ENCODE peak calls at places on chromosomes 12 and 14, in four cellular contexts. One of them, this sample, is unnamed.
A peak's percentile ranks its signal among the peaks of the same experiment; 100 is the strongest.

GRCh38 chr14:73472182-73473114 is 14.1 kb upstream of the NUMB start:
- DNase-seq in H1: no peak
- DNase-seq in spleen: no peak
- DNase-seq in upper lobe of left lung: no peak
- DNase-seq in this sample: no peak

GRCh38 chr14:88075298-88075981 is 70.5 kb downstream of the GPR65 start:
- DNase-seq in spleen: no peak
- DNase-seq in upper lobe of left lung: no peak
- DNase-seq in H1: no peak
- DNase-seq in this sample: no peak

GRCh38 chr14:105168979-105169507 is 467 bp upstream of the JAG2 start:
- DNase-seq in H1: peak; percentile 88
- DNase-seq in upper lobe of left lung: peak; percentile 90
- DNase-seq in spleen: no peak
- DNase-seq in this sample: no peak

GRCh38 chr12:100675432-100675831 is 101.9 kb downstream of the GAS2L3 start:
- DNase-seq in H1: no peak
- DNase-seq in upper lobe of left lung: no peak
- DNase-seq in spleen: no peak
- DNase-seq in this sample: no peak

GRCh38 chr12:94671917-94672316 is 21.6 kb upstream of the TMCC3 start:
- DNase-seq in upper lobe of left lung: no peak
- DNase-seq in H1: no peak
- DNase-seq in spleen: no peak
- DNase-seq in this sample: no peak

GRCh38 chr12:92439397-92439779 is 263.4 kb upstream of the PLEKHG7 start:
- DNase-seq in upper lobe of left lung: no peak
- DNase-seq in H1: no peak
- DNase-seq in spleen: no peak
- DNase-seq in this sample: peak; percentile 46

GRCh38 chr14:104650057-104650980 is 39.1 kb upstream of the INF2 start:
- DNase-seq in H1: peak; percentile 99
- DNase-seq in upper lobe of left lung: peak; percentile 95
- DNase-seq in spleen: peak; percentile 91
- DNase-seq in this sample: no peak

GRCh38 chr12:8145754-8146415 is 10.9 kb upstream of the ZNF705A start:
- DNase-seq in H1: peak; percentile 66
- DNase-seq in spleen: no peak
- DNase-seq in upper lobe of left lung: peak; percentile 43
- DNase-seq in this sample: no peak

GRCh38 chr14:58663494-58664111 is 25.8 kb downstream of the DACT1 start:
- DNase-seq in H1: no peak
- DNase-seq in spleen: no peak
- DNase-seq in upper lobe of left lung: no peak
- DNase-seq in this sample: no peak

GRCh38 chr14:51328089-51328941 is 88.3 kb downstream of the TMX1 start:
- DNase-seq in spleen: no peak
- DNase-seq in H1: no peak
- DNase-seq in upper lobe of left lung: no peak
- DNase-seq in this sample: peak; percentile 47

GRCh38 chr14:93311082-93311481 is 21.8 kb downstream of the BTBD7 start:
- DNase-seq in spleen: no peak
- DNase-seq in H1: no peak
- DNase-seq in upper lobe of left lung: no peak
- DNase-seq in this sample: no peak

GRCh38 chr14:56490379-56490778 is 89.2 kb upstream of the TMEM260 start:
- DNase-seq in upper lobe of left lung: no peak
- DNase-seq in H1: no peak
- DNase-seq in spleen: no peak
- DNase-seq in this sample: no peak

GRCh38 chr12:80033457-80033856 is 65.9 kb upstream of the OTOGL start:
- DNase-seq in H1: no peak
- DNase-seq in upper lobe of left lung: no peak
- DNase-seq in spleen: no peak
- DNase-seq in this sample: no peak

GRCh38 chr12:3218150-3218845 is 141.1 kb downstream of the TSPAN9 start:
- DNase-seq in H1: no peak
- DNase-seq in spleen: no peak
- DNase-seq in upper lobe of left lung: peak; percentile 93
- DNase-seq in this sample: peak; percentile 61

GRCh38 chr14:96617635-96618034 is 115.5 kb downstream of the PAPOLA start:
- DNase-seq in H1: no peak
- DNase-seq in upper lobe of left lung: no peak
- DNase-seq in spleen: peak; percentile 58
- DNase-seq in this sample: no peak

GRCh38 chr12:18358077-18358476 is 96.8 kb downstream of the PIK3C2G start:
- DNase-seq in upper lobe of left lung: no peak
- DNase-seq in spleen: no peak
- DNase-seq in H1: no peak
- DNase-seq in this sample: no peak

GRCh38 chr12:2749580-2749979 is 45.2 kb upstream of the FKBP4 start:
- DNase-seq in spleen: no peak
- DNase-seq in H1: no peak
- DNase-seq in upper lobe of left lung: no peak
- DNase-seq in this sample: peak; percentile 4

GRCh38 chr14:23727566-23728335 is 91.6 kb downstream of the DHRS2 start:
- DNase-seq in spleen: no peak
- DNase-seq in upper lobe of left lung: no peak
- DNase-seq in H1: no peak
- DNase-seq in this sample: no peak

GRCh38 chr14:55731881-55732498 is 152.0 kb downstream of the KTN1 start:
- DNase-seq in upper lobe of left lung: no peak
- DNase-seq in H1: peak; percentile 81
- DNase-seq in spleen: no peak
- DNase-seq in this sample: no peak

GRCh38 chr14:93926873-93927571 is at the start of gene FAM181A:
- DNase-seq in upper lobe of left lung: peak; percentile 88
- DNase-seq in H1: no peak
- DNase-seq in spleen: no peak
- DNase-seq in this sample: no peak

GRCh38 chr12:12683725-12684124 is 12.3 kb downstream of the GPR19 start:
- DNase-seq in H1: peak; percentile 38
- DNase-seq in spleen: no peak
- DNase-seq in upper lobe of left lung: no peak
- DNase-seq in this sample: no peak

DNA sequence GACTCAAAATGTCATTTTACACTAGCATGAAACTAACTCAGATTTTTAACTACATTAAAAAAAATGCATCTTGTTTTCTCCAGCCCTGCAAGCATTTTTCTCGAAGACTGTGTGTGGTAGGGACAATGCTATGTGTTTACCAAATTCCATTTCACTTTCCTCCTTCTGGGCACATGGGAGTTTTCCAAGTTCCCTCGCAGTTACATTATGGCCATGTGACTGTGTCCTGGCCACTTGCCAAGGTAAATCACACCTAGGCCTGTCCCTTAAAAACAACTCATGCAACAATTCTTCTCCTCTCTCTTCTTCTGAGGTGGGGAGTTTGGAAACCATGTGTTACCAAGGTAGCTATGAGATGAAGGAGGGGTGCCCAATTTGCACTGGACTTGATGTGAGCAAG is 108.7 kb downstream of the SYT10 start:
- DNase-seq in upper lobe of left lung: no peak
- DNase-seq in spleen: no peak
- DNase-seq in H1: no peak
- DNase-seq in this sample: peak; percentile 23
- H3K27ac ChIP-seq in upper lobe of left lung: no peak overlapping the region
- H3K27ac ChIP-seq in spleen: no peak overlapping the region
- H3K27ac ChIP-seq in H1: no peak overlapping the region
- H3K27ac ChIP-seq in this sample: no peak overlapping the region

DNA sequence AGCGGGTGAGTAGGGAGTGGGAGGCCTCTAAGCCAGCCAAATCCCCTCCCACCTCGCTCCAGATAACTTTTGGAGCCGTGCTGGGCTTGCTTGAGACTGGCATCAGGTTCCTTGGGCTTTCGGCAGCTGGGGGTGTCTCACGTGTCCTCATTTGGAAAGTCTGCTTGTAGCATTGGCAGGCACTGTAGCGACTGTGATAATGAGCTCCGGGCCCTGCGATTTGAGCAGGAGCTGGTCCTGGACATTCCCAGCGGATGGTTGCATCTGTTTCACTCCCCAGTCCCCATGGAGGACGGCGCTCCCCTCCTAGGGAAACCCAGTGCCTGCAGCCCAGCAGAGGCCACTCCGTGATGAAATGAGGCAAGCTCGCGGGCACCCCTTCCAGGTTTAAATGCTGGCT is 49.4 kb downstream of the DGLUCY start:
- DNase-seq in spleen: no peak
- DNase-seq in H1: no peak
- DNase-seq in upper lobe of left lung: no peak
- DNase-seq in this sample: no peak
- H3K36me3 ChIP-seq in spleen: peaks cover 100% of the 10 kb centered on the region
- H3K36me3 ChIP-seq in H1: peaks cover 13% of the 10 kb centered on the region
- H3K36me3 ChIP-seq in upper lobe of left lung: peaks cover 28% of the 10 kb centered on the region
- H3K36me3 ChIP-seq in this sample: no peaks in the 10 kb centered on the region

GRCh38 chr12:98185606-98186005 is 329.8 kb upstream of the TMPO start:
- DNase-seq in spleen: no peak
- DNase-seq in upper lobe of left lung: no peak
- DNase-seq in H1: no peak
- DNase-seq in this sample: no peak
- TF ChIP-seq POLR2AphosphoS5 in spleen: no peak
- TF ChIP-seq POLR2AphosphoS5 in upper lobe of left lung: no peak
- TF ChIP-seq POLR2AphosphoS5 in H1: no peak
- TF ChIP-seq POLR2AphosphoS5 in this sample: no peak

GRCh38 chr12:50614167-50614762 is 109.5 kb downstream of the DIP2B start:
- DNase-seq in H1: no peak
- DNase-seq in upper lobe of left lung: no peak
- DNase-seq in spleen: no peak
- DNase-seq in this sample: no peak

GRCh38 chr12:50617657-50618056 is 112.9 kb downstream of the DIP2B start:
- DNase-seq in spleen: no peak
- DNase-seq in H1: no peak
- DNase-seq in upper lobe of left lung: no peak
- DNase-seq in this sample: no peak

GRCh38 chr12:50613463-50613862 is 108.7 kb downstream of the DIP2B start:
- DNase-seq in H1: no peak
- DNase-seq in upper lobe of left lung: no peak
- DNase-seq in spleen: no peak
- DNase-seq in this sample: no peak

GRCh38 chr12:50612882-50613281 is 108.1 kb downstream of the DIP2B start:
- DNase-seq in H1: no peak
- DNase-seq in upper lobe of left lung: no peak
- DNase-seq in spleen: no peak
- DNase-seq in this sample: no peak

DNA sequence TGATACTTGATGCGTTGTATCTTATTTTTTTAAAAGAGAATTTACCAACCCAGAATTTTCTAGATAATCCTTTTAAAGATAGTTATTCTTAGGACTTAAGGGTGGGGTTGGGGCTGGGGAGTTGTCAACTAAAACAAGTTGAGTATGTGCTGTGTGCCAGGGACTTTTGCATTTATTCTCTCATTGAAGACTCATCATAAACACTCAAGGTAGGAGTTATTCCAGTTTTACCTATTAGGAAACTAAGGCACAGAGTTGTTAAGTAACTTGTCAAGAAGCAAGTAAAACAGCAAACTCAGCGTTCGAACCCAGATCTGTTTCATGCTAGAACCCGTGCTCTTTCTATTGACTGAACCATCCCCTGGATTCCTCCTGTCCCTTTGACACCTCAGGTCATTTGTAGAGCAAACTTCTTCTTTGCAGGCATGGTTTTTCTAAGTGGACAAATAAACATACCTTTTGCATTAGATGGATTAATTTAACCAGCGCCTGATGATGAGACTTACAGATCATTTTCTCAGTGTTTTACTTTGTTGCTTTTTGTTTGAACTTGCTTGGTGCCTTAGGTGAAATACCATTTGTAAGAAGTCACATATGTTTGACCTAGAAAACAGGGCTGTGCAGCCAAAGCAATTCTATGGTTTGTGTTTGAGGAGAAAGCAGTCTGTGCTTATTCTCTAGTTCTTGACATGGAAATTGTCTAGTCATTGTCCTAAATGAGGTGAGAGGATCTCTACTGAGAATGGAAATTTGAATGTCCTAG is 110.9 kb downstream of the DIP2B start:
- DNase-seq in H1: no peak
- DNase-seq in spleen: no peak
- DNase-seq in upper lobe of left lung: no peak
- DNase-seq in this sample: peak; percentile 41
- H3K27ac ChIP-seq in H1: no peak overlapping the region
- H3K27ac ChIP-seq in spleen: no peak overlapping the region
- H3K27ac ChIP-seq in upper lobe of left lung: no peak overlapping the region
- H3K27ac ChIP-seq in this sample: peak overlapping the region; percentile 73

DNA sequence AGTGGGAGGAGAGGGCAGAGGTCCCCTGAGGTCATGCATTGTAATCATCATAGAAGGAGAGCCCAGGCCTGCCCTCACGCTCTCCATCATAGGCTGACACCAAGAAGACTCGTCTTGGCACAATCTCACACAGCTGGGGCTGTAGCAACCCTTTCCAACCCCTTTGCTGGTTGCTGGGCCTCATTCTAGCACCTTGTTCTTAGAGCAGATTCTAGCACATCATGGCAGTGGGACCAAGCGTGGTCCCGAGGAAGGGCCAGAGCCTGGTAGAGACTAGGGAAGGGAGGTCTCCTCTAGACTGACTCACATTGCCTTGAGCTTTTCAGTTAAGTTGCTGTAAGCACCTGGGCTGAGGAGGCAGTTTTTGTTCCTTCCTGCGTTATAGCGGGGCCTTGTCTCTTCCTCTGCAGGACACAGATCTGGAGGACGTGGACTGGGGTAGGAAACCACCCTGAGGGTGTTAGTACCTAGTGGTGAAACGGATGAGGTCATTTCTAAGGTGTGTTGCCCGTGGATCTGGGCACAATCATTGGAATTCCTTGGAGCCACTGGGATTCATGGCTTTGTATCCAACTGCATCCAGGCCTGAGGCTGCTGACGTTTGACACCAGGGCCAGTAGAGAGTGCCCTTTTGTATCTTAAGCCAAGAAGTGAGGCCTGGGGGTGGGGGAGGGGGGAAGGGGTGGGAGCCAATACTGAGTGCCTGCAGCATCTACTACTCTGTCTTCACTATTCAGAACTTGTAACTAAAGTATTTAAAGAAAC is 19.9 kb downstream of the RPS6KL1 start:
- DNase-seq in spleen: no peak
- DNase-seq in upper lobe of left lung: no peak
- DNase-seq in H1: no peak
- DNase-seq in this sample: no peak
- H3K36me3 ChIP-seq in spleen: peaks cover 82% of the 10 kb centered on the region
- H3K36me3 ChIP-seq in upper lobe of left lung: peaks cover 52% of the 10 kb centered on the region
- H3K36me3 ChIP-seq in H1: peaks cover 54% of the 10 kb centered on the region
- H3K36me3 ChIP-seq in this sample: peaks cover 15% of the 10 kb centered on the region

This sample was measured in breast epithelium.